ENCODE peak calls at places on chromosomes 3 and 15, in ten cellular contexts. Y is stomach, C is transverse colon, Q is GM12891, O is breast epithelium, R is endothelial cell of umbilical vein, H is vagina, F is GM12878, T is HCT116, K is esophagus muscularis mucosa. P is an unnamed sample.

GRCh38 chr3:46124216-46125143 is 83.6 kb downstream of the CCR1 start:
- DNase-seq in Y (no peak), C (no peak), Q (no peak), O (no peak), R (no peak), H (no peak), F (no peak), T (no peak), K (no peak), P (no peak)

GRCh38 chr3:51508255-51508654 is 8.4 kb upstream of the DCAF1 start:
- DNase-seq in Y (no peak), C (no peak), Q (no peak), O (no peak), R (no peak), H (no peak), F (no peak), T (no peak), K (no peak), P (no peak)

GRCh38 chr3:45906681-45907220 is 20.4 kb downstream of the CCR9 start:
- DNase-seq in Y (no peak), C (no peak), Q (no peak), O (no peak), R (peak), H (no peak), F (no peak), T (no peak), K (no peak), P (no peak)

GRCh38 chr3:10198761-10199688 is 34.3 kb downstream of the IRAK2 start:
- DNase-seq in Y (peak), C (peak), Q (peak), O (peak), R (peak), H (no peak), F (peak), T (no peak), K (no peak), P (peak)

GRCh38 chr3:192986399-192986798 is 68.7 kb upstream of the MB21D2 start:
- DNase-seq in Y (no peak), C (no peak), Q (no peak), O (no peak), R (no peak), H (no peak), F (no peak), T (no peak), K (no peak), P (no peak)

GRCh38 chr15:31954364-31954763 is 76.0 kb upstream of the CHRNA7 start:
- DNase-seq in Y (no peak), C (no peak), Q (no peak), O (no peak), R (no peak), H (no peak), F (no peak), T (no peak), K (no peak), P (no peak)

GRCh38 chr3:144662729-144663128 is 691.1 kb downstream of the DIPK2A start:
- DNase-seq in Y (no peak), C (no peak), Q (no peak), O (no peak), R (no peak), H (no peak), F (no peak), T (no peak), K (no peak), P (no peak)

GRCh38 chr3:157290761-157291160 is 130.8 kb upstream of the CCNL1 start:
- DNase-seq in Y (no peak), C (no peak), Q (no peak), O (no peak), R (no peak), H (no peak), F (no peak), T (no peak), K (no peak), P (no peak)

GRCh38 chr15:23518104-23518503 is 47.4 kb upstream of the MKRN3 start:
- DNase-seq in Y (no peak), C (no peak), Q (no peak), O (no peak), R (no peak), H (no peak), F (no peak), T (no peak), K (no peak), P (no peak)

GRCh38 chr3:113404637-113405036 is 36.7 kb downstream of the CFAP44 start:
- DNase-seq in Y (no peak), C (no peak), Q (no peak), O (no peak), R (no peak), H (no peak), F (no peak), T (no peak), K (no peak), P (no peak)

GRCh38 chr3:42743204-42743995 is 29.7 kb downstream of the CCDC13 start:
- DNase-seq in Y (no peak), C (no peak), Q (no peak), O (peak), R (no peak), H (peak), F (no peak), T (no peak), K (no peak), P (no peak)

GRCh38 chr15:67179411-67179995 is 75.0 kb downstream of the AAGAB start:
- DNase-seq in Y (no peak), C (no peak), Q (no peak), O (no peak), R (no peak), H (no peak), F (no peak), T (no peak), K (no peak), P (no peak)

GRCh38 chr3:197516517-197516889 is 39.3 kb downstream of the BDH1 start:
- DNase-seq in Y (peak), C (no peak), Q (no peak), O (peak), R (peak), H (no peak), F (no peak), T (peak), K (no peak), P (no peak)

GRCh38 chr3:112776000-112776399 is 70.7 kb downstream of the CD200R1L start:
- DNase-seq in Y (no peak), C (no peak), Q (no peak), O (no peak), R (no peak), H (no peak), F (no peak), T (no peak), K (no peak), P (no peak)

GRCh38 chr15:36917411-36918267 is 182.7 kb downstream of the MEIS2 start:
- DNase-seq in Y (no peak), C (no peak), Q (no peak), O (no peak), R (peak), H (no peak), F (no peak), T (no peak), K (no peak), P (no peak)

GRCh38 chr3:161171639-161172552 is 49.2 kb upstream of the NMD3 start:
- DNase-seq in Y (no peak), C (no peak), Q (no peak), O (no peak), R (peak), H (no peak), F (no peak), T (peak), K (no peak), P (no peak)

GRCh38 chr15:77411614-77411976 is 8.3 kb downstream of the PEAK1 start:
- DNase-seq in Y (no peak), C (no peak), Q (no peak), O (no peak), R (no peak), H (no peak), F (no peak), T (no peak), K (no peak), P (no peak)

GRCh38 chr3:3127432-3128010 is 781 bp downstream of the TRNT1 start:
- DNase-seq in Y (no peak), C (no peak), Q (peak), O (no peak), R (no peak), H (no peak), F (no peak), T (no peak), K (no peak), P (no peak)

GRCh38 chr3:69602112-69602511 is 137.2 kb upstream of the MITF start:
- DNase-seq in Y (no peak), C (no peak), Q (no peak), O (no peak), R (no peak), H (no peak), F (no peak), T (no peak), K (no peak), P (no peak)
- TF ChIP-seq POLR2A in Y (no peak), C (no peak), Q (no peak), O (no peak), R (no peak), H (no peak), F (no peak), T (no peak), K (no peak), P (no peak)

GRCh38 chr3:58013973-58014649 is 5.9 kb downstream of the FLNB start:
- DNase-seq in Y (peak), C (peak), Q (no peak), O (no peak), R (peak), H (no peak), F (no peak), T (no peak), K (no peak), P (no peak)
- TF ChIP-seq POLR2AphosphoS5 in Y (peak), C (no peak), Q (no peak), O (no peak), R (no peak), H (peak), F (no peak), T (no peak), K (peak), P (no peak)

GRCh38 chr3:39407773-39408492 is 1.4 kb downstream of the RPSA start:
- DNase-seq in Y (no peak), C (no peak), Q (no peak), O (no peak), R (no peak), H (no peak), F (no peak), T (no peak), K (no peak), P (no peak)

GRCh38 chr3:39407259-39407629 is 724 bp downstream of the RPSA start:
- DNase-seq in Y (no peak), C (no peak), Q (no peak), O (no peak), R (peak), H (no peak), F (no peak), T (no peak), K (no peak), P (no peak)

GRCh38 chr3:39404943-39405686 is 1.4 kb upstream of the RPSA start:
- DNase-seq in Y (no peak), C (no peak), Q (no peak), O (no peak), R (no peak), H (no peak), F (no peak), T (no peak), K (no peak), P (no peak)

GRCh38 chr3:39405687-39406367 is 693 bp upstream of the RPSA start:
- DNase-seq in Y (no peak), C (no peak), Q (no peak), O (no peak), R (no peak), H (no peak), F (no peak), T (no peak), K (no peak), P (no peak)

GRCh38 chr3:39406368-39407258 is at the start of gene RPSA:
- DNase-seq in Y (peak), C (peak), Q (peak), O (peak), R (peak), H (peak), F (peak), T (peak), K (peak), P (peak)
- TF ChIP-seq POLR2A in Y (peak), C (peak), Q (peak), O (peak), R (peak), H (peak), F (peak), T (peak), K (peak), P (peak)

GRCh38 chr15:44792715-44793114 is 56.4 kb downstream of the TRIM69 start:
- DNase-seq in Y (no peak), C (no peak), Q (no peak), O (no peak), R (no peak), H (no peak), F (no peak), T (no peak), K (no peak), P (no peak)
- TF ChIP-seq POLR2AphosphoS5 in Y (no peak), C (no peak), Q (no peak), O (no peak), R (no peak), H (no peak), F (no peak), T (no peak), K (no peak), P (no peak)

GRCh38 chr3:49501258-49501609 is 31.2 kb downstream of the DAG1 start:
- DNase-seq in Y (no peak), C (no peak), Q (no peak), O (no peak), R (no peak), H (no peak), F (no peak), T (no peak), K (no peak), P (no peak)

GRCh38 chr3:49498239-49498638 is 28.2 kb downstream of the DAG1 start:
- DNase-seq in Y (no peak), C (no peak), Q (no peak), O (no peak), R (peak), H (no peak), F (no peak), T (no peak), K (no peak), P (no peak)

GRCh38 chr3:49498655-49499054 is 28.6 kb downstream of the DAG1 start:
- DNase-seq in Y (no peak), C (no peak), Q (no peak), O (no peak), R (no peak), H (no peak), F (no peak), T (no peak), K (no peak), P (no peak)

GRCh38 chr3:49501842-49502241 is 31.8 kb downstream of the DAG1 start:
- DNase-seq in Y (no peak), C (no peak), Q (no peak), O (no peak), R (no peak), H (no peak), F (no peak), T (no peak), K (no peak), P (no peak)

DNA sequence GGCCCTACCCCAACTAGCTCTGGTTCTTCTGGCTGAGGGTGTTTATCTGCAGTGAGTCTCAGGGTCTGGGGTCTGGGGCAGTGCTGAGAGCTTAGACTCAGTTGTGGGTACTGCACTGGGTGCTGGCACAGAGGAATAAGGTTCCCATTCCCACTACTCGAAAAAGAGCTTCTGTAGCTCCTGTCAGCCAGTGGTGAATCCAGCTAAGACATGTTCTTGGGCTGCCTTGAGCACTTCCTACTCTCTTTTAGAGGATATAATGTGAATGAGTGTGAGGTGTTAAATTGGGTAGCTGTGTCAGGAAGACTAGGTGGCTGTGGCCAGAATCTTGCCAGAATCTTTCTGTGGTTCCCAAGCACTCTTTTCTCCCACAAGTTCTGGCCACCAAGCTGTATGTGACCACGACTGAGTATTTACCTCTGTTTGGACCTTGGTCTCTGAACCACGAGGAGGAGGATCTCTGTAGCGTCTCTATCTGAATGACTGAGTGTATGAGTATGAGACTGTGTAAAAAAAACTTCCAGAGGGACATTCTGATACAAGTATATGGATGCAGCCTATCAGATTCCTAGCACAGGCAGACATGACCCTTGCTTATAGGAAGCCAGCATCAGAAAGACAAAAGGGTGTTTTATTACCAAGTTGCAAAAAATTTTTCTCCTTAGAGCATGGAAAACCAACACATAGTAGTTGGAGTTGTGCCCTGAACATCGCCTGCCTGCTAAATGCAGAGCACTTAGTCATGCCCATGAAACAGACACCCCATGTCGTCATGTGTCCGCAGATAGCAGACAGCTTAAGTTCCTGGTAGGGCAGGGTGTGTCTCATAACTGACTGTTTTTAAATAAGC is 30.6 kb downstream of the DAG1 start:
- DNase-seq in Y (peak), C (peak), Q (no peak), O (peak), R (peak), H (no peak), F (no peak), T (peak), K (no peak), P (no peak)
- TF ChIP-seq POLR2A in Y (no peak), C (no peak), Q (no peak), O (no peak), R (no peak), H (no peak), F (no peak), T (no peak), K (no peak), P (no peak)

GRCh38 chr15:76258460-76258859 is 52.8 kb downstream of the ETFA start:
- DNase-seq in Y (no peak), C (no peak), Q (no peak), O (no peak), R (no peak), H (no peak), F (no peak), T (no peak), K (no peak), P (no peak)
- TF ChIP-seq POLR2AphosphoS5 in Y (no peak), C (no peak), Q (no peak), O (no peak), R (no peak), H (no peak), F (no peak), T (no peak), K (no peak), P (no peak)

GRCh38 chr3:11642455-11643162 is 1.1 kb downstream of the VGLL4 start:
- DNase-seq in Y (peak), C (peak), Q (no peak), O (peak), R (peak), H (no peak), F (peak), T (peak), K (peak), P (peak)
- TF ChIP-seq POLR2A in Y (no peak), C (peak), Q (peak), O (peak), R (peak), H (no peak), F (peak), T (no peak), K (peak), P (peak)